ENCODE peak calls at places on chromosomes 7 and 10, in six cellular contexts. E is HepG2, D is K562, Y is GM12878, G is SK-N-SH, W is H1. O is an unnamed sample.

GRCh38 chr7:134044682-134045081 is 82.5 kb upstream of the LRGUK start:
- DNase-seq in E (no peak), G (no peak), W (no peak), Y (no peak), D (no peak), O (no peak)

GRCh38 chr10:99232357-99232999 is 3.2 kb downstream of the HPSE2 start:
- DNase-seq in G (peak), E (no peak), Y (no peak), W (no peak), D (no peak), O (no peak)

GRCh38 chr7:101167645-101168411 is 2.5 kb upstream of the VGF start:
- DNase-seq in E (no peak), D (no peak), G (peak), Y (no peak), W (no peak), O (no peak)

GRCh38 chr7:116434820-116435341 is 64.7 kb upstream of the CAV2 start:
- DNase-seq in Y (no peak), W (no peak), G (no peak), D (no peak), E (no peak), O (no peak)

GRCh38 chr10:31660301-31660700 is 268.3 kb downstream of the ARHGAP12 start:
- DNase-seq in E (no peak), D (no peak), W (no peak), G (no peak), Y (no peak), O (no peak)

GRCh38 chr10:24333736-24334135 is 124.8 kb downstream of the KIAA1217 start:
- DNase-seq in E (no peak), G (no peak), W (no peak), D (no peak), Y (no peak), O (no peak)

GRCh38 chr10:84138478-84139125 is 707 bp upstream of the GHITM start:
- DNase-seq in Y (no peak), D (peak), E (no peak), G (peak), W (no peak), O (no peak)

GRCh38 chr10:43133196-43133808 is 4.9 kb upstream of the CSGALNACT2 start:
- DNase-seq in D (no peak), W (no peak), E (no peak), Y (no peak), G (no peak), O (no peak)

GRCh38 chr7:10418985-10419384 is 554.7 kb upstream of the PHF14 start:
- DNase-seq in D (no peak), Y (no peak), G (no peak), W (no peak), E (no peak), O (no peak)

GRCh38 chr7:41447106-41448042 is 255.5 kb downstream of the INHBA start:
- DNase-seq in D (no peak), Y (no peak), E (no peak), G (no peak), W (no peak), O (no peak)

GRCh38 chr7:76424413-76425111 is at the start of gene ZP3:
- DNase-seq in W (no peak), Y (peak), G (no peak), D (peak), E (no peak), O (no peak)

GRCh38 chr7:128408709-128409434 is 910 bp downstream of the IMPDH1 start:
- DNase-seq in E (no peak), D (peak), G (peak), Y (no peak), W (no peak), O (peak)

GRCh38 chr7:148865283-148865682 is 18.8 kb downstream of the EZH2 start:
- DNase-seq in W (no peak), E (no peak), Y (no peak), D (no peak), G (no peak), O (no peak)

GRCh38 chr10:43120948-43121290 is 17.3 kb upstream of the CSGALNACT2 start:
- DNase-seq in E (no peak), D (no peak), W (no peak), Y (peak), G (no peak), O (peak)

GRCh38 chr7:98826811-98827231 is 43.0 kb downstream of the TMEM130 start:
- DNase-seq in E (no peak), Y (no peak), G (peak), D (no peak), W (no peak), O (no peak)

GRCh38 chr7:129832701-129833227 is 120.0 kb downstream of the UBE2H start:
- DNase-seq in E (no peak), Y (no peak), W (no peak), G (no peak), D (no peak), O (no peak)

GRCh38 chr10:51076442-51076841 is 2.2 kb downstream of the PRKG1 start:
- DNase-seq in D (no peak), Y (no peak), G (no peak), E (no peak), W (no peak), O (no peak)

GRCh38 chr7:46283852-46284251 is 362.8 kb upstream of the IGFBP3 start:
- DNase-seq in Y (no peak), E (no peak), G (no peak), D (no peak), W (no peak), O (no peak)

GRCh38 chr7:50431316-50431715 is 18.8 kb downstream of the FIGNL1 start:
- DNase-seq in D (no peak), Y (no peak), E (no peak), W (no peak), G (no peak), O (no peak)

GRCh38 chr7:141288626-141289025 is 214.8 kb downstream of the TMEM178B start:
- DNase-seq in G (no peak), Y (no peak), E (no peak), D (no peak), W (no peak), O (no peak)

GRCh38 chr7:107644704-107645083 is 15.9 kb upstream of the SLC26A4 start:
- DNase-seq in D (no peak), G (no peak), E (no peak), Y (no peak), W (no peak), O (no peak)

GRCh38 chr7:107643938-107644703 is 16.5 kb upstream of the SLC26A4 start:
- DNase-seq in Y (no peak), E (no peak), W (no peak), D (no peak), G (no peak), O (no peak)

GRCh38 chr7:107638594-107638993 is 22.0 kb upstream of the SLC26A4 start:
- DNase-seq in Y (peak), W (no peak), G (no peak), D (no peak), E (no peak), O (no peak)

DNA sequence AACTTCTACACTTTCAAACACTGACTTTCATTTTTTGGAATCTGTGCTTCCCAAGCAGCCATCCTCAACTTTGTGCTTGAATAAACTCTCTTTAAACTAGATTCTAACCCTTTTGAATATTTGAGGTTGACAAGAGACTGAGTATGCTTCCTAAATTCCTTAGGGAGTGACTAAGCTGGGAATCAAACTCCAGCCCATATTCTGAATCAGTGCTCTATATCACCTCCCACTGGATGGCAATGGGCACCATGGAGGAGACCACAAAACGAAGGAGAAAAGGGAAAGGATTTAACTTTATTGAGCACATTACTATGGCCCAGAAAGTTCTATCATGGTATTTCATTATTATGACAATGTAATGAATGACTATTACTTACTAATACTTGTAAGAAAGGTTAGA is 17.2 kb upstream of the SLC26A4 start:
- DNase-seq in G (no peak), E (no peak), Y (no peak), W (no peak), D (no peak), O (no peak)
- TF ChIP-seq CTCF in G (peak), E (no peak), Y (no peak), W (peak), D (no peak), O (no peak)

GRCh38 chr10:127906548-127907377 is at the start of gene PTPRE:
- DNase-seq in D (peak), Y (no peak), G (peak), W (peak), E (no peak), O (no peak)
- TF ChIP-seq GABPA in D (no peak), Y (no peak), G (no peak), W (peak), E (no peak), O (no peak)

GRCh38 chr7:194996-195829 is 2.8 kb downstream of the FAM20C start:
- DNase-seq in W (no peak), E (peak), D (no peak), G (no peak), Y (no peak), O (no peak)

GRCh38 chr7:192701-193536 is 548 bp downstream of the FAM20C start:
- DNase-seq in D (no peak), W (no peak), Y (no peak), E (no peak), G (peak), O (no peak)

GRCh38 chr7:193538-194256 is 1.3 kb downstream of the FAM20C start:
- DNase-seq in Y (no peak), D (no peak), G (peak), E (no peak), W (no peak), O (no peak)

GRCh38 chr7:195830-196128 is 3.4 kb downstream of the FAM20C start:
- DNase-seq in E (no peak), D (no peak), G (no peak), W (no peak), Y (no peak), O (no peak)

DNA sequence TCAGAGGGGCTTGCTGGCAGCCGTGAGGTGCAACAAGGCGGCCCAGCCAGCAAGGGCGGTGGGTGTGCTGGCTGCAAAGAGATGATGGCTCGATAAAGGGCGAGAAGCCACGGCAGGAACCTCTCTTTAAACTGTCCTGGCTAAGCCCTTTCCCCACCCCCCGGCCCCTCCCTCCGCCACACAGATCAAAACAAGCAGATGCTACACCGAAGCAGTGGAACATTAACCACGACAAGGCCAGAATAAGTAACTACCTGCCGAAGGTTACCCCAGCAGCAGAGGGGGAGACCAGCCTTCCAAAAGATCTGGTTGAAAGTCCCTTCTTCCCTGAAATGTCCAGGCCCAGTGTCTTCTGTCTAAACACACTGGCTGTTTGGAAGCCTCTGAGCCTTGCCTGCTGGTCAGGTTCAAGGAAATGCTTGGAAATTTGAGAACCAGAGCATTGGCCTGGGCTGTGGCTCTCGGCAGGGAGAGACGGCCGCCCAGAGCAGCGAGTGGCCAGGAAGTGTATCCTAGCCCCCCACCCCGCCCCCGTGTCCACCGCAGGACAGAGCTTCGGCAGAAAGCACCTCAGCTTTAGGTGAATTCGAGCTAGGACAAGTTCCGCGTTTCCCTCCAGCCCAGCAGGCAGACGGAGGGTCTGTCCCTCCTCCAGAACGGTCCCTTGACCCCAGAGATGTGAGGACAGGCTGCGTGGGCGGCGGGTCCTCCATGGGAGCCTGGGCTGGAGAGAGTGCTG is 2.1 kb downstream of the FAM20C start:
- DNase-seq in Y (no peak), E (peak), D (no peak), G (peak), W (no peak), O (no peak)
- H3K27ac ChIP-seq in Y (no peak), E (peak), D (no peak), G (no peak), W (no peak), O (no peak)

GRCh38 chr10:102229810-102230263 is 3.7 kb downstream of the ELOVL3 start:
- DNase-seq in Y (peak), D (peak), E (peak), G (peak), W (no peak), O (peak)

GRCh38 chr10:102233997-102234396 is 7.3 kb downstream of the PITX3 start:
- DNase-seq in G (peak), Y (no peak), E (no peak), W (no peak), D (no peak), O (no peak)

GRCh38 chr10:102230264-102230860 is 4.3 kb downstream of the ELOVL3 start:
- DNase-seq in G (peak), Y (no peak), W (no peak), D (peak), E (no peak), O (no peak)

GRCh38 chr10:102231357-102232318 is 5.5 kb downstream of the ELOVL3 start:
- DNase-seq in E (peak), D (peak), W (no peak), G (peak), Y (no peak), O (peak)

GRCh38 chr10:102230861-102231356 is 4.8 kb downstream of the ELOVL3 start:
- DNase-seq in Y (no peak), D (peak), G (peak), W (no peak), E (no peak), O (peak)
- TF ChIP-seq CTCF in Y (peak), D (peak), G (peak), W (peak), E (peak), O (no peak)

DNA sequence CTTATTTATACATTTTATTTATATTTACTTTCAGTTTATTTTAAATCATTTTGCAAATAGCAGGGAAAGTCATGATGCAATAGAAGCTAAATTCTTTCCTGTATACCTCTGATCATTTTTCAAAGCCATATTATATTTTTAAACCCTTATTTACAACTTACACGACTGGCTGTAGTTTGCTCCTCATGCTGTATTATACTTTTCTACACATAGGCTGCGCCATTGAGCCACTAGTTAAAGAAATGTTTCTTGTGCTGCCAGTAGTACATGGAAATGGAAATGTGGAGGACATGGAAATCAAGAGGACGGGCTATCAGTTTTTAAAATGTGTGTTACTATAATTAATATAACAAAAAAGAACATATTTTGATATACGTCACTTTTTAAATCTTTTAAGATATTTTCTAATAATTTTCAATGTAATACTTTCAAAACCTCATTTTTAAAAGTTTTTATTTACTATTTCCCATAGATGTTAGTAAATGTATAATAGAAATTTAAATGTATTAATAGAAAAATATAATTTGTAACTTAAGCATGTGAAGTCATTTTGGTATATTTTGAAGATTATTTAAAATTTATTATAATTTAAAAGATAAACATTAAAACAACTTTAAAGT is 118.5 kb downstream of the VTI1A start:
- DNase-seq in Y (no peak), D (peak), W (no peak), G (peak), E (peak), O (peak)
- TF ChIP-seq GABPA in Y (no peak), D (no peak), W (no peak), G (no peak), E (no peak), O (no peak)

DNA sequence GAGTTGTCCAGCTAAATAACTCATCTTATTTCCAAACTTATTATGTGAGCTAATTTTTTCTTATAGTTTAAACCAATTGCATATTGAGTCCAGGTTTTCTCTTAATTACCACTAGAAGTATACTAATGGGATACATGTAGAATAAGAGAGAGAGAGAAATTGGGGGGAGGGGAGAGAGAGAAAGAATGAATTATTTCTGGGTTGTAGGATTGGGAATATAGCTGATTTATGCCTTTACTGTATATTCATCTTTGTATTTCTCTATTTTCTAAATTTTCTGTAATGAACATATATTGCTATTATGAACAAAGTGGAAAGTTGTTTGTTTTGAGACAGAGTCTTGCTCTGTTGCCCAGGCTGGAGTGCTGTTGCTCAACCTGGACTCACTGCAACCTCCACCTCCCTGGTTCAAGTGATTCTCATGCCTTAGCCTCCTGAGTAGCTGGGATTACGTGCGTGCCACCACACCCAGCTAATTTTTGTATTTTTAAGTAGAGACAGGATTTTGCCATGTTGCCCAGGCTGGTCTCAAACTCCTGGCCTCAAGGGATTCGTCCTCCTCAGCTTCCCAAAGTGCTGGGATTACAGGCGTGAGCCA is 26.1 kb upstream of the ITGB1 start:
- DNase-seq in E (no peak), W (no peak), Y (no peak), G (no peak), D (no peak), O (no peak)
- H3K27ac ChIP-seq in E (peak), W (no peak), Y (no peak), G (peak), D (no peak), O (no peak)

GRCh38 chr7:90246184-90246583 is 1.2 kb downstream of the CFAP69 start:
- DNase-seq in E (no peak), Y (no peak), G (no peak), W (no peak), D (no peak), O (no peak)

GRCh38 chr7:90248706-90249105 is 3.7 kb downstream of the CFAP69 start:
- DNase-seq in D (no peak), E (no peak), Y (no peak), W (no peak), G (no peak), O (no peak)

GRCh38 chr7:90242369-90243168 is 2.4 kb upstream of the CFAP69 start:
- DNase-seq in G (no peak), Y (peak), E (no peak), D (no peak), W (no peak), O (no peak)

GRCh38 chr7:90244565-90244908 is 437 bp upstream of the CFAP69 start:
- DNase-seq in E (no peak), Y (no peak), W (no peak), G (no peak), D (no peak), O (no peak)

DNA sequence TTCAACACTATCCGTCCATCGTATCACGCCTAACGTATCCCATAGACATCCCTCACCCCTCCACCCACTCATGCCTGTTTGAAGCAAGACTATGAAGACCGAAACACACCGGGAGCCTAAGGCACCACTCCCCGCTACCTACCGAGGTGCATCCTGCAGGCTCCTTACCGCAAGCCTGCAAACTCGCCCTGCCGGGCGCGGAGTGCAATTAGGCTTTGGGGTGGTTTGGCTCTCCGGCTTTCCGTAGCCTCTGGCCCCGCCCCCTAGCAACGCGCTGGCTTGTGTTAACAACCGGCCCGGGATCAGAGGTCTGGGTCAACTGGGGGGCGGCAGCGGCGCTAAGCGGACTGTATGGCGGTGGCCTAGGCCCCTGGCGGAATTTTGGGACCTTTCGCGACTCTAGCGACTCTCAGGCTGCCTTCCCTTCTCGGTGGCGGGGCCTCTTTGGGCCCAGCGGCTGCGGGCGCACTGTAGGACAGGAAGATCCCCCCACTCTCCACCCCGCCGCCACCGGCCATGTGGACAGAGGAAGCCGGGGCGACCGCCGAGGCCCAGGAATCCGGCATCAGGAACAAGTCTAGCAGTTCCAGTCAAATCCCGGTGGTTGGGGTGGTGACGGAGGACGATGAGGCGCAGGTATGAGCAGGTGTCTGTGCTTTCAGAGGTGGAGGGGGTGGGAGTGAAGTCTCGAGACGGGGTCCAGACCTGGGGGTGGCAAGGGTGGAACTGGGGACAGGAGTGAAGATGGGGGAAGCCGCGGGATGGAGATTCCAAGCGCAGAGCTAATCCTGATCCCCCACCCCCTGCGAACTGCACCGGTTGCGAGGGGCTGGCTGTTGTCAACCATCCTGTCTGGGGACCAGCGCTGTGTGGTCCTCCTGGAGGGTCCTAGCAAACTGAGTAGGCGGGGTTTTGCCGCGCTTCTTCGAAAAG is at the start of gene CFAP69:
- DNase-seq in W (peak), D (peak), G (peak), E (peak), Y (peak), O (peak)
- TF ChIP-seq CTCF in W (peak), D (peak), G (peak), E (peak), Y (peak), O (no peak)

GRCh38 chr10:115981056-115981455 is 291.9 kb downstream of the GFRA1 start:
- DNase-seq in W (no peak), G (no peak), D (no peak), E (no peak), Y (no peak), O (no peak)
- TF ChIP-seq GABPA in W (no peak), G (no peak), D (no peak), E (no peak), Y (no peak), O (no peak)

O was measured in HL-60.